ENCODE peak calls at places on chromosomes 16 and 17, in six cellular contexts. One of them, this sample, is unnamed.

GRCh38 chr17:29677139-29677834 is 54.6 kb upstream of the CORO6 start:
- DNase-seq in head of caudate nucleus: no peak
- DNase-seq in GM10248: no peak
- DNase-seq in progenitor cell of endocrine pancreas: no peak
- DNase-seq in fibroblast of pulmonary artery: peak
- DNase-seq in HuH-7: no peak
- DNase-seq in this sample: no peak

GRCh38 chr17:77466140-77466539 is 325.4 kb downstream of the SEC14L1 start:
- DNase-seq in fibroblast of pulmonary artery: no peak
- DNase-seq in HuH-7: no peak
- DNase-seq in head of caudate nucleus: no peak
- DNase-seq in GM10248: no peak
- DNase-seq in progenitor cell of endocrine pancreas: no peak
- DNase-seq in this sample: no peak

GRCh38 chr16:85588562-85589503 is 24.3 kb upstream of the GSE1 start:
- DNase-seq in head of caudate nucleus: no peak
- DNase-seq in progenitor cell of endocrine pancreas: no peak
- DNase-seq in fibroblast of pulmonary artery: no peak
- DNase-seq in GM10248: no peak
- DNase-seq in HuH-7: no peak
- DNase-seq in this sample: no peak

GRCh38 chr16:1788708-1789100 is 4.8 kb downstream of the IGFALS start:
- DNase-seq in HuH-7: no peak
- DNase-seq in head of caudate nucleus: no peak
- DNase-seq in progenitor cell of endocrine pancreas: no peak
- DNase-seq in fibroblast of pulmonary artery: no peak
- DNase-seq in GM10248: no peak
- DNase-seq in this sample: no peak

GRCh38 chr17:42969006-42969581 is 4.8 kb upstream of the AARSD1 start:
- DNase-seq in fibroblast of pulmonary artery: peak
- DNase-seq in head of caudate nucleus: no peak
- DNase-seq in HuH-7: no peak
- DNase-seq in GM10248: no peak
- DNase-seq in progenitor cell of endocrine pancreas: no peak
- DNase-seq in this sample: no peak

GRCh38 chr16:88686062-88686438 is 257 bp downstream of the SNAI3 start:
- DNase-seq in progenitor cell of endocrine pancreas: no peak
- DNase-seq in head of caudate nucleus: no peak
- DNase-seq in fibroblast of pulmonary artery: no peak
- DNase-seq in GM10248: peak
- DNase-seq in HuH-7: no peak
- DNase-seq in this sample: no peak

GRCh38 chr17:79803421-79803996 is 6.6 kb upstream of the CBX8 start:
- DNase-seq in head of caudate nucleus: no peak
- DNase-seq in HuH-7: no peak
- DNase-seq in fibroblast of pulmonary artery: no peak
- DNase-seq in GM10248: no peak
- DNase-seq in progenitor cell of endocrine pancreas: no peak
- DNase-seq in this sample: no peak

GRCh38 chr16:21156767-21157467 is 1.6 kb upstream of the LDAF1 start:
- DNase-seq in fibroblast of pulmonary artery: peak
- DNase-seq in GM10248: peak
- DNase-seq in HuH-7: peak
- DNase-seq in progenitor cell of endocrine pancreas: peak
- DNase-seq in head of caudate nucleus: peak
- DNase-seq in this sample: peak

GRCh38 chr16:4944333-4945281 is 7.7 kb upstream of the PPL start:
- DNase-seq in fibroblast of pulmonary artery: peak
- DNase-seq in progenitor cell of endocrine pancreas: peak
- DNase-seq in head of caudate nucleus: no peak
- DNase-seq in HuH-7: peak
- DNase-seq in GM10248: no peak
- DNase-seq in this sample: peak

GRCh38 chr17:50201226-50201854 is at the start of gene COL1A1:
- DNase-seq in progenitor cell of endocrine pancreas: no peak
- DNase-seq in HuH-7: no peak
- DNase-seq in GM10248: no peak
- DNase-seq in fibroblast of pulmonary artery: peak
- DNase-seq in head of caudate nucleus: no peak
- DNase-seq in this sample: no peak

This sample was measured in HCT116.